ENCODE peak calls at places on chromosomes 13 and 19, in seven cellular contexts. E, P, V, U, O, I and L are unnamed samples.

GRCh38 chr19:48501961-48502719 is 9.5 kb downstream of the LMTK3 start:
- DNase-seq in U (peak; percentile 91), P (no peak), I (no peak), V (peak; percentile 46), O (peak; percentile 92), E (no peak), L (no peak)

GRCh38 chr13:45242070-45242469 is 41.2 kb upstream of the KCTD4 start:
- DNase-seq in P (peak; percentile 62), I (no peak), O (peak; percentile 20), U (no peak), V (peak; percentile 73), E (peak; percentile 52), L (no peak)

GRCh38 chr19:18769989-18770528 is 21.0 kb downstream of the COMP start:
- DNase-seq in V (no peak), O (no peak), P (no peak), E (no peak), U (no peak), I (no peak), L (no peak)

GRCh38 chr19:50925734-50926133 is 14.5 kb upstream of the KLK4 start:
- DNase-seq in O (no peak), V (no peak), E (no peak), U (no peak), I (no peak), P (no peak), L (no peak)

GRCh38 chr13:100528353-100528752 is 60.2 kb downstream of the GGACT start:
- DNase-seq in U (no peak), E (no peak), O (no peak), P (no peak), V (no peak), I (no peak), L (no peak)

GRCh38 chr13:74074723-74075122 is 59.5 kb downstream of the KLF12 start:
- DNase-seq in O (no peak), I (peak; percentile 18), P (no peak), V (peak; percentile 55), E (peak; percentile 53), U (no peak), L (no peak)

GRCh38 chr13:23462815-23463559 is 29.5 kb upstream of the SACS start:
- DNase-seq in V (no peak), O (no peak), I (peak; percentile 68), P (no peak), U (no peak), E (peak; percentile 14), L (no peak)

GRCh38 chr13:95199896-95200295 is 101.4 kb downstream of the ABCC4 start:
- DNase-seq in P (no peak), V (no peak), E (no peak), O (no peak), U (no peak), I (no peak), L (no peak)

GRCh38 chr13:40063743-40064142 is 408.3 kb downstream of the COG6 start:
- DNase-seq in V (no peak), E (no peak), U (no peak), P (no peak), O (peak; percentile 50), I (peak; percentile 23), L (no peak)

GRCh38 chr19:2578391-2578826 is 102.5 kb downstream of the GADD45B start:
- DNase-seq in O (no peak), E (peak; percentile 92), I (peak; percentile 40), P (peak; percentile 80), V (peak; percentile 80), U (no peak), L (no peak)

GRCh38 chr19:56403261-56403660 is 871 bp upstream of the ZNF583 start:
- DNase-seq in U (no peak), V (peak; percentile 7), I (no peak), O (no peak), P (no peak), E (peak; percentile 0), L (no peak)

DNA sequence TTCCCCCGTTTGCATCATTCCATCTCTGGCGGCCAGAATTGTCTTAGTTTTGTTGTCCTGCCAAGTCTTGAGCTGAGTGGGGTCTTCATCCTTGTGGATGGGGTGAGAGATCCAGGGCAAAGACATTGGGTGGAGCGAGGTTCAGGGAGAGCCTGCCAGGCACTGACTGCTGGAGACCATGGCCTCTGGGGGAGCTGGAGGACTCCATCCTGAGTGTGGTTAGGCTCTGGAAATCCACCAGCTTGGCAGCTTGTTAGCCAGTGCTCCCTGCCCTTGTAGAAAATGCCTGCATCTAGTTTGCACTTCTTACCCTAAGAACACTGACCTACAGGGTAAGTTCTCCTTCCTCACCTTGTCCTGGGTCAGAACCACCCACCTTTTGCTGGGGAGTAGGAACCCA is 97.2 kb upstream of the ZNF536 start:
- DNase-seq in I (no peak), V (no peak), P (no peak), U (no peak), E (no peak), O (no peak), L (no peak)
- TF ChIP-seq CTCF in I (no peak), V (no peak), P (no peak), U (no peak), E (no peak), O (no peak), L (no peak)

DNA sequence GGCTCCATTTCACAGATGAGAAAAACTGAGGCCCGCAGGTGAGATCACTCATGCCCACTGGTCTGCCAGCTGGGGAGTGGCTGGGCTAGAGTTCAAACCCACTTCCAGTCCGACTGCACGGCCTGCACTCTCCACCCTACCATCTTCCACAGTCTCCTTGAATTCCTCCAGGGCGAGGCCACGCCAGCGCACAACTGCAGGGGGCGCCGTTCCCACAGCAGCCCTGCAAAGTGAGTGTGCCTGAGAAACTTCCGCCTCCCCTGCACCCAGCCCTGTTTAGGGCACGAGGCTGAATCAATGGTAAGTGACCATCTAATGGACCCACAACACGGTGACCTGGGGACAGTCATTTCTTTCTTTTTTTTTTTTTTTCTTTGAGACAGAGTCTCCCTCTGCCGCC is 829 bp upstream of the ATCAY start:
- DNase-seq in V (no peak), I (no peak), U (no peak), P (no peak), O (no peak), E (no peak), L (no peak)
- TF ChIP-seq CTCF in V (no peak), I (peak; percentile 26), U (peak; percentile 15), P (no peak), O (no peak), E (no peak), L (no peak)

DNA sequence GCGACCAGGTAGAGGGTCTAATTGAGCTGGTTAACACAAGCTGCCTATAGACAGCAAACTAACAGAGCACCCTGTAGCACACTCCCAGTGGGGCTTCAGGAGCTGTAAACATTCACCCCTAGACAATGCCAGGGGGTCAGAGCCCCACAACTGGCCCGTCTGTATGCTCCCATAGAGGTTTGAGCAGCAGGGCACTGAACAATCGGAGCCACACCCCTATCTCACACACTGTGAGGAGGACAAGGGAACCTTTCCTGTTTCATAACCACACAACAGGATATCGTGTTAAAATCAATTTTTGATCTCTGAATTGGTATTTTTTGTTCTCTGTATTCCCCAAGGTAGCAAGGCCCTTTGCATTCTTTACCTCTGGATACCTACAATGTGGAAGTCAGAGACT is 266.1 kb downstream of the SPRY2 start:
- DNase-seq in O (no peak), V (no peak), U (no peak), P (no peak), I (no peak), E (no peak), L (no peak)
- TF ChIP-seq CTCF in O (no peak), V (no peak), U (no peak), P (no peak), I (no peak), E (no peak), L (no peak)

DNA sequence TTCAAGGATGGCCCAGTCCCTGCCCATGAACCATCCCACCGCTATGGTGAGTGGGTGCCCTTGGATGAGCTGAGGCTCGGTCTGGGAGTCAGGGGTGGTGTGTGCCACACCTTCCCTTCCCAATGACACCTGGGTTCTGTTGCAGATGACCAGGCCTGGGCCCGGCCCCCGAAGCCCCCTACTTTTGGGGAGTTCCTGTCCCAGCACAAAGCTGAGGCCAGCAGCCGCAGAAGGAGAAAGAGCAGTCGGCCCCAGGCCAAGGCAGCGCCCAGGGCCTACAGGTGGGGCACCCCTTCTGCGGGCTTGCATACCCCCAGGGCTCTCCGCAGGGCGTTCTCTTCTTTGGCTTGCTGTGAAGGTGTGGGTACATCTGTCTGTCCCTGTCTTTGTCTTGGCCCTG is 4.3 kb upstream of the INAFM1 start:
- DNase-seq in P (no peak), E (no peak), O (no peak), V (no peak), U (no peak), I (no peak), L (no peak)
- TF ChIP-seq CTCF in P (no peak), E (no peak), O (no peak), V (no peak), U (no peak), I (no peak), L (no peak)

GRCh38 chr19:33241091-33241529 is 15.5 kb upstream of the SLC7A10 start:
- DNase-seq in E (no peak), O (no peak), P (no peak), U (no peak), V (no peak), I (no peak), L (no peak)

GRCh38 chr19:33242911-33243310 is 17.3 kb upstream of the SLC7A10 start:
- DNase-seq in O (no peak), U (no peak), V (no peak), E (no peak), P (no peak), I (no peak), L (no peak)

GRCh38 chr19:33240181-33240771 is 14.6 kb upstream of the SLC7A10 start:
- DNase-seq in O (no peak), P (no peak), E (no peak), V (no peak), U (no peak), I (no peak), L (no peak)

GRCh38 chr19:33242129-33242528 is 16.5 kb upstream of the SLC7A10 start:
- DNase-seq in I (no peak), O (no peak), U (no peak), E (no peak), P (no peak), V (no peak), L (no peak)

GRCh38 chr19:33241530-33242101 is 16.0 kb upstream of the SLC7A10 start:
- DNase-seq in V (peak; percentile 6), P (no peak), I (no peak), O (peak; percentile 42), U (no peak), E (no peak), L (no peak)
- TF ChIP-seq CTCF in V (peak; percentile 63), P (peak; percentile 66), I (peak; percentile 74), O (peak; percentile 64), U (peak; percentile 67), E (peak; percentile 61), L (peak; percentile 68)

GRCh38 chr19:52492991-52493470 is 34.4 kb upstream of the ZNF808 start:
- DNase-seq in P (no peak), E (no peak), O (no peak), U (peak; percentile 34), I (no peak), V (no peak), L (no peak)
- TF ChIP-seq CTCF in P (no peak), E (no peak), O (no peak), U (peak; percentile 42), I (peak; percentile 14), V (no peak), L (no peak)

GRCh38 chr13:30255696-30256095 is 51.7 kb downstream of the KATNAL1 start:
- DNase-seq in E (no peak), U (no peak), O (no peak), P (no peak), V (peak; percentile 13), I (no peak), L (no peak)
- TF ChIP-seq CTCF in E (peak; percentile 30), U (no peak), O (no peak), P (no peak), V (no peak), I (no peak), L (peak; percentile 1)